ENCODE peak calls at places on chromosomes 4 and X, in seven cellular contexts. G, K, M, L, S, P and U are unnamed samples.

GRCh38 chr4:170025523-170026252 is 507 bp downstream of the MFAP3L start:
- DNase-seq in L (no peak), G (no peak), M (no peak), K (no peak), P (no peak), S (no peak), U (no peak)

GRCh38 chrX:111352424-111352823 is 59.6 kb downstream of the DCX start:
- DNase-seq in S (no peak), L (peak; percentile 48), P (no peak), G (no peak), M (peak; percentile 20), K (no peak), U (no peak)

GRCh38 chr4:56575820-56576429 is 70.3 kb downstream of the ARL9 start:
- DNase-seq in M (peak; percentile 67), K (peak; percentile 50), G (no peak), P (no peak), S (no peak), L (no peak), U (no peak)

GRCh38 chr4:99800332-99801004 is 16.2 kb upstream of the DAPP1 start:
- DNase-seq in G (no peak), M (no peak), L (no peak), S (no peak), P (no peak), K (no peak), U (no peak)

GRCh38 chrX:72097081-72097480 is 34.6 kb downstream of the RTL5 start:
- DNase-seq in G (no peak), M (no peak), K (no peak), S (no peak), L (no peak), P (no peak), U (no peak)

GRCh38 chr4:176838611-176839411 is 46.1 kb upstream of the VEGFC start:
- DNase-seq in L (no peak), G (no peak), M (peak; percentile 32), K (peak; percentile 54), S (no peak), P (no peak), U (no peak)

GRCh38 chrX:130110379-130111219 is at the start of gene ELF4:
- DNase-seq in P (no peak), L (peak; percentile 27), S (peak; percentile 56), G (no peak), M (peak; percentile 73), K (peak; percentile 32), U (peak; percentile 56)

GRCh38 chrX:40402771-40403533 is 177.8 kb upstream of the ATP6AP2 start:
- DNase-seq in P (no peak), M (peak; percentile 28), K (no peak), L (no peak), S (no peak), G (no peak), U (no peak)

GRCh38 chrX:57821703-57822375 is 88.4 kb downstream of the ZXDA start:
- DNase-seq in M (peak; percentile 71), G (no peak), P (no peak), L (peak; percentile 34), S (no peak), K (peak; percentile 67), U (peak; percentile 3)